ENCODE peak calls at places on chromosomes 2 and 18, in seven cellular contexts. M, J, N, R, V, H and B are unnamed samples.

GRCh38 chr2:196266855-196267254 is 95.5 kb upstream of the STK17B start:
- DNase-seq in J (no peak), V (no peak), N (no peak), R (no peak), M (no peak), H (no peak), B (no peak)

GRCh38 chr18:48676756-48677368 is 138.0 kb downstream of the CTIF start:
- DNase-seq in N (peak), M (peak), V (peak), R (peak), H (peak), J (peak), B (peak)

GRCh38 chr18:2597639-2598038 is 26.3 kb downstream of the NDC80 start:
- DNase-seq in M (no peak), H (no peak), J (no peak), N (no peak), V (no peak), R (no peak), B (no peak)

GRCh38 chr2:178482437-178482836 is 2.2 kb downstream of the PLEKHA3 start:
- DNase-seq in H (no peak), V (no peak), R (peak), J (no peak), M (no peak), N (no peak), B (no peak)

GRCh38 chr2:187302619-187303018 is 145.4 kb downstream of the CALCRL start:
- DNase-seq in H (no peak), V (no peak), J (no peak), M (peak), N (peak), R (no peak), B (no peak)

GRCh38 chr18:49625021-49625691 is 63.3 kb downstream of the LIPG start:
- DNase-seq in H (no peak), R (peak), M (no peak), N (peak), J (no peak), V (no peak), B (no peak)

GRCh38 chr2:105039559-105039958 is 1.7 kb downstream of the MRPS9 start:
- DNase-seq in M (no peak), R (no peak), H (no peak), N (no peak), J (no peak), V (no peak), B (no peak)

GRCh38 chr2:155662224-155662623 is 670.3 kb downstream of the NR4A2 start:
- DNase-seq in R (peak), N (no peak), J (no peak), H (no peak), M (no peak), V (no peak), B (no peak)

GRCh38 chr2:186675380-186675779 is 18.5 kb upstream of the FAM171B start:
- DNase-seq in V (no peak), M (no peak), R (no peak), J (no peak), N (no peak), H (peak), B (no peak)

GRCh38 chr2:150296795-150297546 is 190.5 kb downstream of the RND3 start:
- DNase-seq in M (no peak), H (no peak), R (no peak), N (peak), V (no peak), J (no peak), B (no peak)

GRCh38 chr2:88452151-88452851 is at the start of gene FOXI3:
- DNase-seq in M (no peak), V (no peak), H (no peak), R (peak), N (no peak), J (peak), B (no peak)

GRCh38 chr2:34549710-34550345 is 950.7 kb upstream of the FAM98A start:
- DNase-seq in V (no peak), M (no peak), N (no peak), R (no peak), H (no peak), J (no peak), B (no peak)
- H3K27ac ChIP-seq in V (no peak), M (no peak), N (no peak), R (no peak), H (no peak), J (no peak), B (no peak)

DNA sequence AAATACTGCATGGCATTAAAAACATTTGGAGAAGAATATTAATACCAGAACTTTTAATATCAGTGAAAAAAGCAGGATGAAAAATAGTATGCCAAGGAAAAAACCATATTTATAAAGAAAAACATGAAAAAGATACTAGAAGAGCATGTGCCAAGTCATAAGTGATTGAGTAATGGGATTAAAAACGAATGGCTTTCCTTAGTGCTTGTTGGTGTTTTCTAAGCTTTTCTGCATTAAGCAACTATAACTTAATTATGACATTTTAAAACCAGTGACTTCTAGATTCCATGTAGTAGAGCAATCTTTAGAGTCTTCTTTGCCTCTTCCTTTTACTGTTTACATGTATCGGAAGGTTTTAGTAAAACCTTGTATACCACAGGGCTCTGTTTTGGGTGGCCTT is 6.6 kb downstream of the MAPRE3 start:
- DNase-seq in H (no peak), R (no peak), J (no peak), N (no peak), V (no peak), M (no peak), B (no peak)
- H3K27ac ChIP-seq in H (no peak), R (no peak), J (no peak), N (peak), V (no peak), M (no peak), B (no peak)

GRCh38 chr2:203002054-203002821 is 12.4 kb upstream of the NBEAL1 start:
- DNase-seq in M (no peak), N (peak), H (no peak), R (peak), V (no peak), J (no peak), B (no peak)
- H3K27ac ChIP-seq in M (no peak), N (no peak), H (no peak), R (no peak), V (no peak), J (no peak), B (no peak)

GRCh38 chr2:38156262-38156835 is 80.4 kb upstream of the CYP1B1 start:
- DNase-seq in J (no peak), H (no peak), V (no peak), R (no peak), M (no peak), N (no peak), B (no peak)

GRCh38 chr2:38158361-38159128 is 82.6 kb upstream of the CYP1B1 start:
- DNase-seq in V (no peak), M (no peak), N (no peak), J (no peak), R (no peak), H (no peak), B (no peak)

GRCh38 chr2:38160517-38160916 is 84.6 kb upstream of the CYP1B1 start:
- DNase-seq in N (no peak), R (no peak), H (no peak), V (no peak), M (no peak), J (no peak), B (no peak)

GRCh38 chr2:38159171-38159570 is 83.2 kb upstream of the CYP1B1 start:
- DNase-seq in N (no peak), J (no peak), V (no peak), R (no peak), M (no peak), H (no peak), B (no peak)

GRCh38 chr2:38159621-38160020 is 83.7 kb upstream of the CYP1B1 start:
- DNase-seq in J (no peak), R (no peak), V (peak), H (no peak), M (peak), N (no peak), B (no peak)
- H3K27ac ChIP-seq in J (no peak), R (no peak), V (peak), H (no peak), M (peak), N (no peak), B (no peak)